ENCODE peak calls at places on chromosome 16, in five cellular contexts. V, R, L, W and E are unnamed samples.

GRCh38 chr16:29663020-29663828 is at the start of gene SPN:
- DNase-seq in V (no peak), L (no peak), W (no peak), R (no peak), E (no peak)

GRCh38 chr16:2250652-2251280 is 621 bp downstream of the ECI1 start:
- DNase-seq in V (no peak), L (no peak), W (no peak), R (no peak), E (no peak)

GRCh38 chr16:83835972-83836566 is 28.3 kb downstream of the HSBP1 start:
- DNase-seq in R (no peak), W (no peak), L (no peak), V (no peak), E (no peak)

GRCh38 chr16:84985079-84986065 is 26.0 kb downstream of the ZDHHC7 start:
- DNase-seq in W (no peak), V (no peak), R (peak; percentile 51), L (no peak), E (no peak)

GRCh38 chr16:27441998-27442397 is 40.0 kb downstream of the IL21R start:
- DNase-seq in L (no peak), W (no peak), R (no peak), V (no peak), E (no peak)

GRCh38 chr16:10921536-10922327 is 20.5 kb downstream of the DEXI start:
- DNase-seq in V (no peak), L (no peak), R (no peak), W (no peak), E (peak; percentile 25)

GRCh38 chr16:54921229-54921824 is 9.3 kb upstream of the IRX5 start:
- DNase-seq in L (no peak), W (no peak), R (no peak), V (no peak), E (no peak)

GRCh38 chr16:873889-874288 is 73.4 kb upstream of the GNG13 start:
- DNase-seq in R (no peak), L (no peak), W (no peak), V (no peak), E (no peak)

GRCh38 chr16:4093495-4094137 is 22.6 kb downstream of the ADCY9 start:
- DNase-seq in L (no peak), V (no peak), W (peak; percentile 60), R (no peak), E (peak; percentile 87)

GRCh38 chr16:80940069-80940856 is 66.4 kb downstream of the CMC2 start:
- DNase-seq in V (no peak), R (no peak), W (no peak), L (no peak), E (no peak)

GRCh38 chr16:9039208-9039607 is 52.2 kb upstream of the HAPSTR1 start:
- DNase-seq in V (no peak), L (no peak), R (no peak), W (no peak), E (no peak)

GRCh38 chr16:67449328-67449727 is 18.4 kb downstream of the HSD11B2 start:
- DNase-seq in R (no peak), W (no peak), V (peak; percentile 46), L (no peak), E (no peak)
- H3K4me3 ChIP-seq in R (no peak overlapping the region), W (no peak overlapping the region), V (no peak overlapping the region), L (no peak overlapping the region), E (no peak overlapping the region)

DNA sequence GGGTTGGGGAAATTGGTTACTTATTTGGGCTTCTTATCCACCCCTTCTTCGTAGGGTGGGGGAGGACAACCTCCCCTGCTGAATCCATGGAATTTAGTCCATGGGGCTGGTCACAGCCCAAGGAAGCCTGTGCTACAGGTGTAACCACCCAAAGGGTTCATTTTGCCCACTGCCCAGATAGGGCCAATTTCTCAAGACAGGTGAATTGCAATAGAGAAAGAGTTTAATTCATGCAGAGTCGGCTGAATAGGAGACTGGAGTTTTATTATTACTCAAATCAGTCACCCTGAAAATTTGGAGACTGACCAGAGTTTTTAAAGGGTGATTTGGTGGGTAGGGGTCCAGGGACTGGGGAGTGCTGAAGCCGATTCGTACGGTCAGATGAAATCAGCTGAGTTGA is 101.5 kb upstream of the HS3ST2 start:
- DNase-seq in L (no peak), W (no peak), V (no peak), R (no peak), E (no peak)
- H3K27ac ChIP-seq in L (no peak overlapping the region), W (no peak overlapping the region), V (no peak overlapping the region), R (no peak overlapping the region), E (no peak overlapping the region)

GRCh38 chr16:15891508-15891907 is 3.1 kb upstream of the CEP20 start:
- DNase-seq in R (no peak), L (no peak), V (no peak), W (no peak), E (no peak)

GRCh38 chr16:15886078-15886477 is 2.3 kb downstream of the CEP20 start:
- DNase-seq in R (no peak), W (no peak), V (no peak), L (no peak), E (no peak)

GRCh38 chr16:15888072-15888976 is at the start of gene CEP20:
- DNase-seq in R (peak; percentile 100), V (peak; percentile 99), L (peak; percentile 100), W (peak; percentile 100), E (peak; percentile 100)

GRCh38 chr16:15885560-15886001 is 2.8 kb downstream of the CEP20 start:
- DNase-seq in R (no peak), V (no peak), W (no peak), L (no peak), E (no peak)

GRCh38 chr16:15887283-15887682 is 1.1 kb downstream of the CEP20 start:
- DNase-seq in V (no peak), R (no peak), W (no peak), L (no peak), E (no peak)
- H3K4me3 ChIP-seq in V (no peak overlapping the region), R (peak overlapping the region; percentile 96), W (peak overlapping the region; percentile 81), L (peak overlapping the region; percentile 92), E (peak overlapping the region; percentile 87)

DNA sequence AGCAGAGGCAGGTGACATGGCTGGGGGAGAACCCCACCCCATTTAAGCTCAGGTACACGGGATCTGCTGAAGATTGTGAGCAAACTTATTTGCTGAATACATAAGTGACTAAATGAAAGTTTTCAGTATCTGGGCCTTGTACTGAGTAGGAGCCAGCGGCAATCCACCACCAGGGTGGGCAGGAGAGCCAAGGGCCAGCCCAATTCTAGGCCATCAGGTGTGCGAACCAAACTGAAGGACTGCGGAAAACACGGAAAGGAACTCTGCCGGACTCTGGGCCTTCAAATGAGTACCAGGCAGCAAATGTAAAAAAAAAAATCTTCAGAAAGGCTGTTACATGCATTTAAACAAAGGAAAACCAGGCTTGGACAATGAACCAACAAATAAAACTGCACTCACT is 19.7 kb downstream of the ARHGAP17 start:
- DNase-seq in L (no peak), W (no peak), R (no peak), V (no peak), E (no peak)
- H3K27ac ChIP-seq in L (peak overlapping the region; percentile 82), W (peak overlapping the region; percentile 68), R (peak overlapping the region; percentile 57), V (no peak overlapping the region), E (peak overlapping the region; percentile 61)

GRCh38 chr16:75042423-75043174 is 43.8 kb downstream of the ZNRF1 start:
- DNase-seq in W (no peak), V (no peak), L (no peak), R (no peak), E (no peak)
- H3K4me3 ChIP-seq in W (no peak overlapping the region), V (no peak overlapping the region), L (no peak overlapping the region), R (no peak overlapping the region), E (no peak overlapping the region)

GRCh38 chr16:50762241-50762640 is 20.4 kb downstream of the CYLD start:
- DNase-seq in W (no peak), V (no peak), L (no peak), R (no peak), E (no peak)

GRCh38 chr16:50761276-50761675 is 19.4 kb downstream of the CYLD start:
- DNase-seq in V (no peak), R (no peak), L (no peak), W (no peak), E (no peak)

GRCh38 chr16:50765246-50765645 is 23.4 kb downstream of the CYLD start:
- DNase-seq in L (no peak), W (no peak), R (no peak), V (no peak), E (no peak)

GRCh38 chr16:50765866-50766265 is 24.0 kb downstream of the CYLD start:
- DNase-seq in V (no peak), L (no peak), W (no peak), R (no peak), E (no peak)

DNA sequence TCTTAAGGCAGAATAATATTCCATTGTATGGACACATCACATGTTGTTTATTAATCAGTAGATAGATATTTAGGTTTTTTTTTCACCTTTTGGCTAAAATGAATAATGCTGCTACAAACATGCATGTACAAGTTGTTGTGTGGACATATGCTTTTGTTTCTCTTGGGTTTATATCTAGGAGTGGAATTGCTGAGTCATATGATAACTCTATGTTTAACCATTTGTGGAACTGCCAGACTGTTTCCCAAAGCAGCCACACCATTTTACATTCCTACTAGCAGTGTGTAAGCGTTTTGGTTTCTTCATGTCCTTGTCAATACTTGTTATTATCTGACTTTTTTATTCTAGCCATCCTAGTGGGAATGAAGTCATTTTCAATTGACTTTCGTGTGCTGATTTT is 21.3 kb downstream of the CYLD start:
- DNase-seq in V (no peak), W (no peak), L (no peak), R (no peak), E (no peak)
- H3K27ac ChIP-seq in V (no peak overlapping the region), W (no peak overlapping the region), L (no peak overlapping the region), R (no peak overlapping the region), E (no peak overlapping the region)